ENCODE peak calls at places on chromosomes 2 and 18, in nine cellular contexts. M, J, O, D, V, R, F, Z and C are unnamed samples. For H3K36me3 and H3K9me3, the result is how much of the 10 kb centered on the place peaks cover.

GRCh38 chr2:2564300-2565085 is 233.4 kb upstream of the MYT1L start:
- DNase-seq in Z (peak), J (no peak), R (peak), D (no peak), V (no peak), O (no peak), M (no peak), F (no peak), C (no peak)

GRCh38 chr2:151544449-151544848 is 134.7 kb downstream of the RIF1 start:
- DNase-seq in R (no peak), F (no peak), V (no peak), J (no peak), D (no peak), Z (no peak), O (no peak), M (no peak), C (no peak)

GRCh38 chr2:201908901-201909300 is 102.6 kb downstream of the CDK15 start:
- DNase-seq in J (no peak), R (no peak), O (no peak), Z (no peak), F (no peak), M (no peak), V (no peak), D (no peak), C (no peak)

GRCh38 chr18:11570770-11571169 is 38.6 kb upstream of the SLC35G4 start:
- DNase-seq in O (no peak), M (no peak), Z (no peak), R (no peak), J (no peak), F (peak), D (no peak), V (no peak), C (no peak)

GRCh38 chr2:111069722-111070121 is 51.0 kb upstream of the BCL2L11 start:
- DNase-seq in D (no peak), J (no peak), R (no peak), M (no peak), Z (no peak), O (no peak), V (no peak), F (no peak), C (no peak)

GRCh38 chr2:156181208-156181607 is 151.3 kb downstream of the NR4A2 start:
- DNase-seq in R (no peak), J (no peak), Z (no peak), F (no peak), V (no peak), O (no peak), D (no peak), M (no peak), C (no peak)

GRCh38 chr2:146634256-146635068 is 1210.4 kb upstream of the ACVR2A start:
- DNase-seq in Z (no peak), J (no peak), O (no peak), D (no peak), F (no peak), V (no peak), M (no peak), R (no peak), C (no peak)

GRCh38 chr2:186105016-186105415 is 366.4 kb downstream of the FSIP2 start:
- DNase-seq in J (no peak), D (no peak), M (no peak), F (no peak), V (no peak), R (no peak), O (no peak), Z (no peak), C (no peak)

GRCh38 chr2:203400805-203401585 is 72.8 kb downstream of the ABI2 start:
- DNase-seq in R (no peak), V (no peak), O (no peak), M (no peak), J (no peak), F (no peak), Z (no peak), D (no peak), C (no peak)

GRCh38 chr18:12278765-12279682 is 24.9 kb downstream of the CIDEA start:
- DNase-seq in V (peak), F (peak), D (no peak), Z (peak), O (peak), R (peak), M (peak), J (peak), C (peak)

GRCh38 chr2:31082002-31082401 is 56.2 kb downstream of the GALNT14 start:
- DNase-seq in D (no peak), M (no peak), V (no peak), J (no peak), O (no peak), Z (no peak), R (no peak), F (no peak), C (no peak)

GRCh38 chr2:168751104-168751768 is 51.2 kb upstream of the NOSTRIN start:
- DNase-seq in M (no peak), R (no peak), O (no peak), V (no peak), Z (no peak), J (no peak), D (peak), F (no peak), C (no peak)

GRCh38 chr2:201256001-201256544 is 4.3 kb upstream of the CASP8 start:
- DNase-seq in J (no peak), V (no peak), D (no peak), M (no peak), Z (no peak), F (no peak), O (no peak), R (no peak), C (no peak)

GRCh38 chr2:238929242-238930081 is 81.6 kb downstream of the TWIST2 start:
- DNase-seq in F (peak), J (no peak), D (no peak), Z (peak), V (peak), O (peak), M (peak), R (no peak), C (peak)

GRCh38 chr2:36653967-36654694 is 42.4 kb upstream of the VIT start:
- DNase-seq in R (no peak), V (no peak), O (no peak), J (no peak), Z (no peak), D (no peak), F (no peak), M (no peak), C (no peak)

GRCh38 chr2:113734187-113734586 is 22.3 kb downstream of the SLC35F5 start:
- DNase-seq in R (no peak), F (no peak), O (no peak), Z (no peak), V (no peak), M (no peak), D (no peak), J (no peak), C (no peak)
- H3K36me3 ChIP-seq in R (under half), F (under half), O (under half), Z (under half), V (under half), M (under half), D (under half), J (under half), C (under half)

GRCh38 chr2:240526521-240526920 is 31.3 kb downstream of the ANKMY1 start:
- DNase-seq in Z (no peak), O (no peak), J (no peak), F (no peak), R (no peak), D (no peak), V (no peak), M (no peak), C (no peak)
- H3K9me3 ChIP-seq in Z (under half), O (under half), J (under half), F (under half), R (under half), D (under half), V (under half), M (under half), C (under half)

GRCh38 chr18:3508576-3509559 is 58.9 kb downstream of the TGIF1 start:
- DNase-seq in J (no peak), V (no peak), R (peak), F (no peak), O (no peak), Z (no peak), M (no peak), D (no peak), C (no peak)
- H3K36me3 ChIP-seq in J (under half), V (under half), R (under half), F (under half), O (under half), Z (under half), M (under half), D (under half), C (under half)

GRCh38 chr2:102796337-102796736 is 34.5 kb downstream of the TMEM182 start:
- DNase-seq in F (no peak), D (no peak), O (peak), V (no peak), M (no peak), Z (no peak), J (no peak), R (no peak), C (no peak)

GRCh38 chr2:102801098-102801718 is 39.4 kb downstream of the TMEM182 start:
- DNase-seq in Z (peak), O (peak), V (no peak), F (no peak), J (no peak), R (peak), M (no peak), D (no peak), C (no peak)

GRCh38 chr2:102795641-102796040 is 33.8 kb downstream of the TMEM182 start:
- DNase-seq in D (no peak), Z (no peak), O (no peak), R (no peak), J (no peak), F (no peak), M (no peak), V (no peak), C (no peak)

GRCh38 chr2:102798181-102798580 is 36.4 kb downstream of the TMEM182 start:
- DNase-seq in D (no peak), Z (no peak), V (no peak), O (no peak), R (no peak), M (no peak), F (no peak), J (no peak), C (no peak)

DNA sequence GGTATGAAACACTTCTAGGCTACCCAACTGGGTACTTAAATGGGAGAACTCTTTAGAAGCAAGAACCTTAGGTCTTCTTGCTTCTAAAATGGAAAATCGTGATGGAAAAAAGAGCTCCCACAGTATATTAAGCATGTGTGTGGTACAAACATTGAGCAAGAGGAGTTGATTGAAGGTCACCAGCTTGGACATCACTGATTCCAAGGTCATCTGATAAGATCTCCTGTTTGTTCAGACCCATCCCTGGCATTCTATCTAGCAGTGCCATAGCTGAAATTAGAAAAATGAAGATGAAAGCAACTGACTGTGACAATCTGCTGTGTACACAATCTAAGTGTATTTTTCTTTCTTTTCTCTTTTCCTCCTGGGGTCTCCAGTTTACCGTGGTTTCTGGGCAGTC is 35.7 kb downstream of the TMEM182 start:
- DNase-seq in D (no peak), F (no peak), J (no peak), V (no peak), O (no peak), M (no peak), R (no peak), Z (no peak), C (no peak)
- H3K9me3 ChIP-seq in D (under half), F (under half), J (under half), V (under half), O (under half), M (under half), R (under half), Z (under half), C (under half)

GRCh38 chr2:55917117-55917516 is 6.5 kb downstream of the EFEMP1 start:
- DNase-seq in V (no peak), J (no peak), R (no peak), F (no peak), D (no peak), O (no peak), Z (no peak), M (no peak), C (no peak)
- H3K36me3 ChIP-seq in V (under half), J (under half), R (under half), F (half or more), D (under half), O (under half), Z (under half), M (under half), C (under half)

DNA sequence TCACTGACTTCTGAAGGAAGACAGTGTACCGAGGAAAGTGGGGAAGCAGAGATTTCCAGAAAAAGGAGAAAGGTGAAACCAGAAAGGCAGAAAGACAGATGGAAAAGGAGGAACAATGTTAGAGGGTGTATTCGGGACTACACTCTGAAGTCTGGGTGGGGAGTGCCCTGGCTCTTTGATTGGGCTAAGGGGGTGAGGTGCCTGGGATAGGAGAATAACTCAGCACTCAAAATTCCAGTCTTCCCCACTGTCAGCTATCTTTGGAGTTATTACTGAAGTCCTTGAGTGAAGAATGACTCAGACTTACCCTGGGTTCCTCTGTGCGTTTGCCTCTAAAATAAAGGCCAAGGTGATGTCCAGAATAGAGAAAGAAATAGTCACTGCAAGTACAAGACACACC is 151.8 kb upstream of the SERPINE2 start:
- DNase-seq in F (no peak), M (no peak), J (no peak), Z (no peak), V (no peak), O (no peak), D (no peak), R (no peak), C (no peak)
- H3K9me3 ChIP-seq in F (under half), M (under half), J (under half), Z (under half), V (under half), O (under half), D (under half), R (under half), C (under half)

GRCh38 chr18:74519320-74520095 is 14.8 kb upstream of the CNDP1 start:
- DNase-seq in R (no peak), D (no peak), M (no peak), F (no peak), O (no peak), J (no peak), Z (no peak), V (no peak), C (no peak)
- H3K36me3 ChIP-seq in R (under half), D (half or more), M (under half), F (half or more), O (under half), J (under half), Z (under half), V (under half), C (half or more)

DNA sequence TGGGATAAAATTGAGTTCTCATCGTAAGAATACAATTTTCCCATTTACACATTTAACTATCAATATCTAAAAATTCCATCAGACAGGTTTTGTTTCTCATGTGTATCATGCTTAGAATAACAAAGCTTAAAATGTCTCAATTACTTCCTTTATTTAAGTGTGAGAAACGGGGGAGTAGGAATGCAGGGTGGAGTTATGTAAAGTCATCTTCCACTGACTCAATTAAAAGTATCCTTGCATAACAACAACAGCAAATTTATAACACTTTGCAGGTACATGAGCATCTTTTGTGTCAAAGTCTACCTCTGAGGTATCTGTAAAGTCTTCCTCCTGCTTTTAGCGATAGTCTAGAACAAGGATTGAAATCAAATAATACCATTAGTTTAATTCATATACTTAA is 327.1 kb downstream of the EPHA4 start:
- DNase-seq in V (no peak), F (no peak), J (no peak), D (no peak), O (no peak), Z (no peak), M (no peak), R (no peak), C (no peak)
- H3K9me3 ChIP-seq in V (under half), F (under half), J (under half), D (under half), O (under half), Z (under half), M (under half), R (under half), C (under half)

GRCh38 chr2:187566266-187566665 is 12.0 kb upstream of the TFPI start:
- DNase-seq in F (no peak), J (no peak), V (no peak), Z (no peak), R (no peak), M (no peak), D (no peak), O (no peak), C (no peak)
- H3K36me3 ChIP-seq in F (under half), J (under half), V (under half), Z (under half), R (under half), M (under half), D (under half), O (under half), C (under half)